ENCODE peak calls at places on chromosomes 3 and 15, in nine cellular contexts. D, B, U, X, S, Y, K, T and V are unnamed samples.

GRCh38 chr3:11335056-11335608 is 62.9 kb downstream of the ATG7 start:
- DNase-seq in D (no peak), B (no peak), U (peak; percentile 62), X (peak; percentile 50), S (no peak), Y (peak; percentile 45), K (peak; percentile 76), T (no peak), V (peak; percentile 33)

GRCh38 chr3:126982522-126983175 is at the start of gene PLXNA1:
- DNase-seq in D (peak; percentile 87), B (no peak), U (peak; percentile 91), X (peak; percentile 52), S (peak; percentile 61), Y (peak; percentile 23), K (peak; percentile 70), T (peak; percentile 83), V (peak; percentile 21)

GRCh38 chr3:86990734-86991481 is at the start of gene VGLL3:
- DNase-seq in D (peak; percentile 77), B (peak; percentile 43), U (no peak), X (peak; percentile 85), S (peak; percentile 81), Y (peak; percentile 64), K (peak; percentile 92), T (peak; percentile 58), V (no peak)

GRCh38 chr3:40317061-40317676 is 7.7 kb downstream of the EIF1B start:
- DNase-seq in D (no peak), B (no peak), U (peak; percentile 77), X (peak; percentile 36), S (no peak), Y (peak; percentile 37), K (peak; percentile 65), T (peak; percentile 68), V (no peak)

GRCh38 chr3:81395739-81396138 is 365.7 kb downstream of the GBE1 start:
- DNase-seq in D (no peak), B (no peak), U (peak; percentile 18), X (no peak), S (no peak), Y (no peak), K (peak; percentile 7), T (peak; percentile 63), V (no peak)

GRCh38 chr15:71735013-71735757 is 75.2 kb upstream of the NR2E3 start:
- DNase-seq in D (no peak), B (no peak), U (no peak), X (no peak), S (no peak), Y (no peak), K (no peak), T (no peak), V (no peak)

GRCh38 chr15:28922712-28923012 is 36.9 kb downstream of the APBA2 start:
- DNase-seq in D (no peak), B (no peak), U (no peak), X (no peak), S (no peak), Y (no peak), K (no peak), T (no peak), V (no peak)

GRCh38 chr15:27124287-27124830 is 153.4 kb downstream of the GABRG3 start:
- DNase-seq in D (no peak), B (no peak), U (no peak), X (peak; percentile 65), S (no peak), Y (no peak), K (no peak), T (no peak), V (no peak)

GRCh38 chr3:69422751-69423150 is 36.9 kb upstream of the FRMD4B start:
- DNase-seq in D (no peak), B (no peak), U (no peak), X (peak; percentile 43), S (no peak), Y (no peak), K (peak; percentile 37), T (no peak), V (no peak)

GRCh38 chr15:100570282-100570681 is 31.7 kb downstream of the LINS1 start:
- DNase-seq in D (no peak), B (no peak), U (no peak), X (no peak), S (no peak), Y (no peak), K (peak; percentile 6), T (no peak), V (no peak)

GRCh38 chr3:142180761-142181362 is 31.5 kb upstream of the TFDP2 start:
- DNase-seq in D (no peak), B (no peak), U (peak; percentile 52), X (peak; percentile 9), S (peak; percentile 30), Y (no peak), K (peak; percentile 30), T (peak; percentile 68), V (no peak)

GRCh38 chr3:38084019-38084968 is 45.3 kb downstream of the DLEC1 start:
- DNase-seq in D (no peak), B (no peak), U (peak; percentile 49), X (peak; percentile 17), S (no peak), Y (peak; percentile 1), K (peak; percentile 33), T (peak; percentile 64), V (no peak)

GRCh38 chr15:63510548-63510940 is 6.2 kb downstream of the USP3 start:
- DNase-seq in D (no peak), B (no peak), U (no peak), X (no peak), S (no peak), Y (no peak), K (no peak), T (no peak), V (no peak)

GRCh38 chr3:170421147-170421641 is 2.5 kb downstream of the CLDN11 start:
- DNase-seq in D (no peak), B (no peak), U (no peak), X (peak; percentile 30), S (peak; percentile 38), Y (no peak), K (peak; percentile 51), T (peak; percentile 61), V (no peak)

GRCh38 chr3:170417090-170417489 is 1.6 kb upstream of the CLDN11 start:
- DNase-seq in D (no peak), B (no peak), U (no peak), X (no peak), S (no peak), Y (no peak), K (no peak), T (no peak), V (no peak)

GRCh38 chr3:170419301-170420087 is 826 bp downstream of the CLDN11 start:
- DNase-seq in D (no peak), B (no peak), U (no peak), X (peak; percentile 29), S (peak; percentile 65), Y (no peak), K (peak; percentile 59), T (no peak), V (no peak)

GRCh38 chr3:170420307-170420821 is 1.7 kb downstream of the CLDN11 start:
- DNase-seq in D (no peak), B (no peak), U (no peak), X (peak; percentile 42), S (peak; percentile 50), Y (no peak), K (peak; percentile 44), T (no peak), V (no peak)

DNA sequence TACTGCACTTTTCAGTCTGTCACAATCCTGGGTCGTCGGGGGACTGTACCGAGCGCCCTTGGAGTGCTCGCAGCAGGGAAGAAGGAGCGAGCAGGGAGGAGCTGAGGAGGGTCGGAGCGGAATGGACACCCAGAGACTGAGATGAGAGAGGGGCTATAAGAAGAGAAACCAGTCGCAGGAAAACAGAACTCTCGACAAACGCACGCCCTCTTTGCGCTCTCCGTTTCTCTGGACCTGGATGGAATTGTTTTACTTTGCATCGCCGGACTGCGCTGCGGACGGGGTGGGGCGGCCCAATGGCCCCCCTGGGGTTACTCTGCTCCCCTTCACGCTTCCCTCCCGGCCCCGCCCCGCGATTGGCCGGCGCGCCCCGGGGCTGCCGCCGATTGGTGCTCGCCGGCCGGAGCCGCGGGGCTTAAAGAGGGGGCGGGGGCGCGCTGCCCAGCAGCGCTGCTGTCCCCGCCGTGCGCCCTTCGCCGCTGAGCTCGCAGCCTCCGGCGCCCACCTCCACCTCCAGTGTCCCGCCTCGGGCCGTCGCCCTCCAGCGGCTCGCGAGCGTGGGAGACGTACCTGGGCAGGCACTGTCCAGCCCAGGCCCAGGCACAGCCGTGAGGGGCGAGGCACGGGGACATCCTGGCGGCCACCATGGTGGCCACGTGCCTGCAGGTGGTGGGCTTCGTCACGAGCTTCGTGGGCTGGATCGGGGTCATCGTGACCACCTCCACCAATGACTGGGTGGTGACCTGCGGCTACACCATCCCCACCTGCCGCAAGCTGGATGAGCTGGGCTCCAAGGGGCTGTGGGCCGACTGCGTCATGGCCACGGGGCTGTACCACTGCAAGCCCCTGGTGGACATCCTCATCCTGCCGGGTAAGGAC is at the start of gene CLDN11:
- DNase-seq in D (no peak), B (no peak), U (no peak), X (peak; percentile 24), S (peak; percentile 86), Y (peak; percentile 36), K (peak; percentile 71), T (no peak), V (no peak)
- TF ChIP-seq CTCF in D (no peak), B (peak; percentile 2), U (peak; percentile 1), X (no peak), S (no peak), Y (peak; percentile 40), K (peak; percentile 28), T (no peak), V (peak; percentile 6)

DNA sequence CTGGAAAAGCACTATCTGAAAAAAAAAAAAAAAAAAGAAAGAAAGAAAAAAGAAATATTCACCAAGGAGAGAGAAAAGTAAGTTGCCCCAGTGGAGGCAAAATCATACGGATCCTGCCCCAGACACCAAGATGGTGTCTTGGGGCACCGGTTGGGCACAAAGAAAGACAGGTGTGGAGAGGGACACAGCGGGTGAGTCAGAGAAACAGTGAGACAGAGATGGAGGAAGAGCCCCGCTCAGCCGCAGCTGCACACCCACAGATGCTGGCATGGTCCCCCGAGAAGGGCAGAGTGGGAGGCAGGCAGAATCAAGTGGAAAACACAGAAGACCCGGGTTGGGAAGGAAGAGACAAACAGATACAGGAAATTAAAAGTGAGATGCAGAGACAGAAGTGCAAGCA is 129.7 kb upstream of the SMAD3 start:
- DNase-seq in D (no peak), B (no peak), U (no peak), X (no peak), S (no peak), Y (no peak), K (no peak), T (no peak), V (no peak)
- H3K4me3 ChIP-seq in D (peak overlapping the region; percentile 43), B (no peak overlapping the region), U (no peak overlapping the region), X (no peak overlapping the region), S (no peak overlapping the region), Y (no peak overlapping the region), K (peak overlapping the region; percentile 63), T (no peak overlapping the region), V (no peak overlapping the region)

DNA sequence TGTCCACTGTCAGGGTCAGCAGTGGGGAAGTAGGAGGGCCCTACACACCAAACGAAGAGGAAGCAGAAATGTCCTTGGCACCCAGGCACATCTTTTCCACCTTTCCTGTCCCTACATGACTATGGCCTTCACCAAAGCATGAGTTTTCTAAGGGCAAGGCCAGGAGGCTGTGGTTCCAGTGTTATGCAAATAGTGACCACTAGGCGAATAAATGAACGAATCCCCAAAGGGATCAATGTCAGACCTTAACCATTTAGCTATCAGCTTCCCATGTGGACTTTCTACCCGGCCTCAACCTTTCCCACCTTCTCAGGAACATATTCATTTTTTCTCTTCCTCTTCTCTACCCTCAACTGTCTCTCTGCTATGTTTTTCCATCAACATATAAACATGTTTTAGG is 63.1 kb downstream of the NTRK3 start:
- DNase-seq in D (no peak), B (no peak), U (no peak), X (no peak), S (no peak), Y (no peak), K (no peak), T (no peak), V (no peak)
- TF ChIP-seq CTCF in D (no peak), B (no peak), U (peak; percentile 16), X (no peak), S (no peak), Y (no peak), K (peak; percentile 8), T (no peak), V (no peak)

GRCh38 chr3:85790445-85791030 is 831.7 kb downstream of the CADM2 start:
- DNase-seq in D (no peak), B (no peak), U (no peak), X (no peak), S (no peak), Y (no peak), K (no peak), T (no peak), V (no peak)
- H3K4me3 ChIP-seq in D (no peak overlapping the region), B (no peak overlapping the region), U (no peak overlapping the region), X (no peak overlapping the region), S (no peak overlapping the region), Y (no peak overlapping the region), K (no peak overlapping the region), T (no peak overlapping the region), V (no peak overlapping the region)